ENCODE peak calls at places on chromosomes 4 and X, in ten cellular contexts. One of them, this sample, is unnamed.

GRCh38 chrX:31483336-31483735 is 411.5 kb upstream of the FTHL17 start:
- DNase-seq in uterus: no peak
- DNase-seq in heart left ventricle: no peak
- DNase-seq in prostate gland: no peak
- DNase-seq in testis: peak
- DNase-seq in esophagus squamous epithelium: no peak
- DNase-seq in A549: no peak
- DNase-seq in tibial nerve: no peak
- DNase-seq in upper lobe of left lung: no peak
- DNase-seq in ovary: no peak
- DNase-seq in this sample: no peak

GRCh38 chr4:128718793-128719192 is 90.7 kb upstream of the JADE1 start:
- DNase-seq in tibial nerve: no peak
- DNase-seq in uterus: no peak
- DNase-seq in A549: no peak
- DNase-seq in testis: no peak
- DNase-seq in upper lobe of left lung: no peak
- DNase-seq in ovary: no peak
- DNase-seq in heart left ventricle: no peak
- DNase-seq in esophagus squamous epithelium: no peak
- DNase-seq in prostate gland: no peak
- DNase-seq in this sample: no peak

GRCh38 chr4:124936427-124936826 is 223.9 kb upstream of the ANKRD50 start:
- DNase-seq in esophagus squamous epithelium: no peak
- DNase-seq in uterus: no peak
- DNase-seq in A549: no peak
- DNase-seq in tibial nerve: no peak
- DNase-seq in prostate gland: no peak
- DNase-seq in testis: peak
- DNase-seq in ovary: peak
- DNase-seq in upper lobe of left lung: no peak
- DNase-seq in heart left ventricle: peak
- DNase-seq in this sample: peak

GRCh38 chrX:103831803-103832544 is at the start of gene RAB9B:
- DNase-seq in prostate gland: peak
- DNase-seq in testis: peak
- DNase-seq in esophagus squamous epithelium: no peak
- DNase-seq in tibial nerve: peak
- DNase-seq in upper lobe of left lung: peak
- DNase-seq in A549: no peak
- DNase-seq in heart left ventricle: peak
- DNase-seq in ovary: peak
- DNase-seq in uterus: peak
- DNase-seq in this sample: peak

GRCh38 chr4:87024181-87024580 is 89.4 kb downstream of the AFF1 start:
- DNase-seq in upper lobe of left lung: no peak
- DNase-seq in esophagus squamous epithelium: no peak
- DNase-seq in prostate gland: no peak
- DNase-seq in testis: no peak
- DNase-seq in ovary: no peak
- DNase-seq in heart left ventricle: no peak
- DNase-seq in tibial nerve: no peak
- DNase-seq in A549: no peak
- DNase-seq in uterus: no peak
- DNase-seq in this sample: no peak

GRCh38 chrX:153226344-153227190 is 47.5 kb downstream of the MAGEA1 start:
- DNase-seq in ovary: peak
- DNase-seq in upper lobe of left lung: peak
- DNase-seq in A549: no peak
- DNase-seq in testis: peak
- DNase-seq in uterus: peak
- DNase-seq in esophagus squamous epithelium: no peak
- DNase-seq in prostate gland: no peak
- DNase-seq in heart left ventricle: no peak
- DNase-seq in tibial nerve: peak
- DNase-seq in this sample: no peak

GRCh38 chrX:111100191-111100590 is 4.2 kb downstream of the PAK3 start:
- DNase-seq in esophagus squamous epithelium: no peak
- DNase-seq in tibial nerve: no peak
- DNase-seq in A549: peak
- DNase-seq in testis: no peak
- DNase-seq in ovary: no peak
- DNase-seq in upper lobe of left lung: no peak
- DNase-seq in uterus: no peak
- DNase-seq in heart left ventricle: no peak
- DNase-seq in prostate gland: peak
- DNase-seq in this sample: no peak

GRCh38 chr4:96599752-96600151 is 759.9 kb downstream of the PDHA2 start:
- DNase-seq in tibial nerve: no peak
- DNase-seq in upper lobe of left lung: no peak
- DNase-seq in prostate gland: no peak
- DNase-seq in esophagus squamous epithelium: no peak
- DNase-seq in ovary: no peak
- DNase-seq in A549: no peak
- DNase-seq in uterus: no peak
- DNase-seq in heart left ventricle: no peak
- DNase-seq in testis: no peak
- DNase-seq in this sample: no peak

GRCh38 chr4:177239878-177240277 is 69.8 kb upstream of the NEIL3 start:
- DNase-seq in A549: no peak
- DNase-seq in ovary: no peak
- DNase-seq in heart left ventricle: no peak
- DNase-seq in tibial nerve: no peak
- DNase-seq in uterus: no peak
- DNase-seq in upper lobe of left lung: no peak
- DNase-seq in prostate gland: no peak
- DNase-seq in testis: no peak
- DNase-seq in esophagus squamous epithelium: no peak
- DNase-seq in this sample: no peak

GRCh38 chr4:90824266-90825167 is 697.3 kb downstream of the CCSER1 start:
- DNase-seq in upper lobe of left lung: no peak
- DNase-seq in ovary: no peak
- DNase-seq in esophagus squamous epithelium: no peak
- DNase-seq in tibial nerve: no peak
- DNase-seq in A549: no peak
- DNase-seq in prostate gland: no peak
- DNase-seq in testis: no peak
- DNase-seq in uterus: no peak
- DNase-seq in heart left ventricle: no peak
- DNase-seq in this sample: no peak

GRCh38 chr4:90825849-90826248 is 698.7 kb downstream of the CCSER1 start:
- DNase-seq in upper lobe of left lung: no peak
- DNase-seq in heart left ventricle: no peak
- DNase-seq in esophagus squamous epithelium: no peak
- DNase-seq in testis: no peak
- DNase-seq in ovary: no peak
- DNase-seq in uterus: no peak
- DNase-seq in prostate gland: no peak
- DNase-seq in A549: no peak
- DNase-seq in tibial nerve: no peak
- DNase-seq in this sample: no peak
- TF ChIP-seq POLR2A in upper lobe of left lung: no peak
- TF ChIP-seq POLR2A in heart left ventricle: no peak
- TF ChIP-seq POLR2A in esophagus squamous epithelium: no peak
- TF ChIP-seq POLR2A in testis: no peak
- TF ChIP-seq POLR2A in ovary: no peak
- TF ChIP-seq POLR2A in uterus: no peak
- TF ChIP-seq POLR2A in prostate gland: no peak
- TF ChIP-seq POLR2A in A549: no peak
- TF ChIP-seq POLR2A in tibial nerve: no peak
- TF ChIP-seq POLR2A in this sample: no peak

GRCh38 chr4:6469898-6470501 is 2.4 kb downstream of the PPP2R2C start:
- DNase-seq in tibial nerve: no peak
- DNase-seq in prostate gland: no peak
- DNase-seq in upper lobe of left lung: no peak
- DNase-seq in testis: peak
- DNase-seq in esophagus squamous epithelium: no peak
- DNase-seq in A549: peak
- DNase-seq in heart left ventricle: no peak
- DNase-seq in ovary: no peak
- DNase-seq in uterus: no peak
- DNase-seq in this sample: peak
- H3K4me3 ChIP-seq in tibial nerve: no peak
- H3K4me3 ChIP-seq in prostate gland: peak
- H3K4me3 ChIP-seq in upper lobe of left lung: peak
- H3K4me3 ChIP-seq in testis: peak
- H3K4me3 ChIP-seq in esophagus squamous epithelium: peak
- H3K4me3 ChIP-seq in A549: peak
- H3K4me3 ChIP-seq in heart left ventricle: peak
- H3K4me3 ChIP-seq in ovary: peak
- H3K4me3 ChIP-seq in uterus: peak
- H3K4me3 ChIP-seq in this sample: no peak

GRCh38 chr4:153564630-153565525 is 98.7 kb downstream of the TMEM131L start:
- DNase-seq in ovary: peak
- DNase-seq in testis: peak
- DNase-seq in heart left ventricle: peak
- DNase-seq in tibial nerve: no peak
- DNase-seq in uterus: no peak
- DNase-seq in esophagus squamous epithelium: no peak
- DNase-seq in prostate gland: no peak
- DNase-seq in A549: no peak
- DNase-seq in upper lobe of left lung: no peak
- DNase-seq in this sample: no peak
- TF ChIP-seq CTCF in ovary: no peak
- TF ChIP-seq CTCF in testis: no peak
- TF ChIP-seq CTCF in heart left ventricle: no peak
- TF ChIP-seq CTCF in tibial nerve: no peak
- TF ChIP-seq CTCF in uterus: no peak
- TF ChIP-seq CTCF in esophagus squamous epithelium: no peak
- TF ChIP-seq CTCF in prostate gland: no peak
- TF ChIP-seq CTCF in A549: no peak
- TF ChIP-seq CTCF in upper lobe of left lung: no peak
- TF ChIP-seq CTCF in this sample: no peak

GRCh38 chrX:154430916-154431315 is 2.4 kb downstream of the ATP6AP1 start:
- DNase-seq in tibial nerve: no peak
- DNase-seq in upper lobe of left lung: no peak
- DNase-seq in ovary: no peak
- DNase-seq in uterus: no peak
- DNase-seq in heart left ventricle: peak
- DNase-seq in testis: no peak
- DNase-seq in prostate gland: peak
- DNase-seq in A549: no peak
- DNase-seq in esophagus squamous epithelium: no peak
- DNase-seq in this sample: no peak
- TF ChIP-seq POLR2A in tibial nerve: no peak
- TF ChIP-seq POLR2A in upper lobe of left lung: peak
- TF ChIP-seq POLR2A in ovary: no peak
- TF ChIP-seq POLR2A in uterus: no peak
- TF ChIP-seq POLR2A in heart left ventricle: no peak
- TF ChIP-seq POLR2A in testis: no peak
- TF ChIP-seq POLR2A in prostate gland: no peak
- TF ChIP-seq POLR2A in A549: no peak
- TF ChIP-seq POLR2A in esophagus squamous epithelium: no peak
- TF ChIP-seq POLR2A in this sample: no peak

GRCh38 chr4:152537881-152538280 is 2.0 kb upstream of the FBXW7 start:
- DNase-seq in prostate gland: no peak
- DNase-seq in heart left ventricle: no peak
- DNase-seq in ovary: no peak
- DNase-seq in esophagus squamous epithelium: no peak
- DNase-seq in upper lobe of left lung: no peak
- DNase-seq in A549: no peak
- DNase-seq in tibial nerve: no peak
- DNase-seq in uterus: no peak
- DNase-seq in testis: no peak
- DNase-seq in this sample: no peak
- H3K4me3 ChIP-seq in prostate gland: no peak
- H3K4me3 ChIP-seq in heart left ventricle: no peak
- H3K4me3 ChIP-seq in ovary: no peak
- H3K4me3 ChIP-seq in esophagus squamous epithelium: no peak
- H3K4me3 ChIP-seq in upper lobe of left lung: no peak
- H3K4me3 ChIP-seq in A549: no peak
- H3K4me3 ChIP-seq in tibial nerve: no peak
- H3K4me3 ChIP-seq in uterus: no peak
- H3K4me3 ChIP-seq in testis: no peak
- H3K4me3 ChIP-seq in this sample: no peak

DNA sequence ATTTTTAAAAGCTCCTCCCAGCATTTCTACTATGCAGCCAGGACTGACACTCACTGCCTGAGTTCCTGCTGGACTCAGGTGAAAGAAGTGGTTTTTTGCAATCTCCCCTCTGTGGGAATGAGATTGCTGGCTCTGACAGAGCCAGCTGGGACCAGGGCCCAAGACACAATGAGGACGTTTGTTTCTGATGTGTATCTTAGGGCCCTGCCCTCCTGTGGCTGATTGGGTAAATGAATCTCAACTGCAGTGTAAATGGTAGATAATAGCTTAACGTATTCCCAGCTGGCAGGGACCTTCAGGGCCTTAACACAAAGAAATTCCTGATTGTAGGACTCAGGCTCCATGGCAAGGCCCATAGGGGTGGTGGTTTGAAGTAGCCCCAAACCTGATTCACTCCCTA is 85.8 kb upstream of the PRPS1 start:
- DNase-seq in prostate gland: peak
- DNase-seq in ovary: no peak
- DNase-seq in tibial nerve: no peak
- DNase-seq in testis: peak
- DNase-seq in esophagus squamous epithelium: no peak
- DNase-seq in heart left ventricle: no peak
- DNase-seq in upper lobe of left lung: no peak
- DNase-seq in uterus: no peak
- DNase-seq in A549: no peak
- DNase-seq in this sample: no peak
- TF ChIP-seq CTCF in prostate gland: no peak
- TF ChIP-seq CTCF in ovary: no peak
- TF ChIP-seq CTCF in tibial nerve: no peak
- TF ChIP-seq CTCF in testis: no peak
- TF ChIP-seq CTCF in esophagus squamous epithelium: peak
- TF ChIP-seq CTCF in heart left ventricle: no peak
- TF ChIP-seq CTCF in upper lobe of left lung: no peak
- TF ChIP-seq CTCF in uterus: no peak
- TF ChIP-seq CTCF in A549: no peak
- TF ChIP-seq CTCF in this sample: no peak

GRCh38 chr4:123396294-123397275 is at the start of gene SPRY1:
- DNase-seq in A549: peak
- DNase-seq in heart left ventricle: peak
- DNase-seq in prostate gland: peak
- DNase-seq in uterus: peak
- DNase-seq in ovary: peak
- DNase-seq in esophagus squamous epithelium: peak
- DNase-seq in tibial nerve: peak
- DNase-seq in testis: peak
- DNase-seq in upper lobe of left lung: no peak
- DNase-seq in this sample: peak
- TF ChIP-seq POLR2A in A549: no peak
- TF ChIP-seq POLR2A in heart left ventricle: peak
- TF ChIP-seq POLR2A in prostate gland: peak
- TF ChIP-seq POLR2A in uterus: peak
- TF ChIP-seq POLR2A in ovary: peak
- TF ChIP-seq POLR2A in esophagus squamous epithelium: peak
- TF ChIP-seq POLR2A in tibial nerve: peak
- TF ChIP-seq POLR2A in testis: peak
- TF ChIP-seq POLR2A in upper lobe of left lung: peak
- TF ChIP-seq POLR2A in this sample: peak

This sample was measured in lower leg skin.